ENCODE peak calls at places on chromosomes 12 and 14, in six cellular contexts. T, U, P, B, V and C are unnamed samples.

GRCh38 chr12:30774599-30774998 is 19.8 kb upstream of the CAPRIN2 start:
- DNase-seq in B (no peak), V (no peak), U (no peak), T (no peak), P (no peak), C (no peak)

GRCh38 chr12:47885566-47885965 is 19.2 kb downstream of the VDR start:
- DNase-seq in T (no peak), U (no peak), P (no peak), V (no peak), B (no peak), C (no peak)

GRCh38 chr12:6927379-6927991 is at the start of gene ATN1:
- DNase-seq in T (peak), V (peak), P (no peak), B (peak), U (no peak), C (no peak)

GRCh38 chr14:28375295-28375694 is 391.3 kb upstream of the FOXG1 start:
- DNase-seq in V (no peak), T (no peak), P (no peak), U (no peak), B (no peak), C (no peak)

GRCh38 chr14:79587194-79587593 is 624.1 kb downstream of the DIO2 start:
- DNase-seq in B (no peak), U (peak), P (no peak), V (no peak), T (no peak), C (no peak)

GRCh38 chr14:90532826-90533525 is 136.1 kb downstream of the CALM1 start:
- DNase-seq in V (no peak), U (no peak), T (no peak), B (no peak), P (no peak), C (no peak)

GRCh38 chr12:132444957-132445883 is 44.7 kb upstream of the FBRSL1 start:
- DNase-seq in B (no peak), V (peak), U (no peak), P (peak), T (peak), C (peak)

GRCh38 chr12:15819644-15820437 is 30.7 kb upstream of the EPS8 start:
- DNase-seq in P (no peak), U (no peak), B (peak), T (no peak), V (no peak), C (no peak)

GRCh38 chr14:102363182-102363952 is 626 bp downstream of the TECPR2 start:
- DNase-seq in V (peak), U (no peak), P (no peak), B (peak), T (no peak), C (no peak)

GRCh38 chr14:83883732-83884131 is 1646.2 kb upstream of the FLRT2 start:
- DNase-seq in V (no peak), U (no peak), B (no peak), T (no peak), P (no peak), C (no peak)

GRCh38 chr12:52081263-52081733 is 1.8 kb downstream of the SMIM41 start:
- DNase-seq in P (no peak), V (peak), B (no peak), U (no peak), T (no peak), C (peak)

GRCh38 chr12:73632191-73632590 is 905.4 kb upstream of the ATXN7L3B start:
- DNase-seq in U (no peak), P (no peak), T (no peak), B (no peak), V (no peak), C (no peak)

GRCh38 chr14:55416866-55417265 is 5.2 kb upstream of the ATG14 start:
- DNase-seq in U (no peak), B (no peak), V (no peak), T (no peak), P (no peak), C (no peak)

GRCh38 chr14:65168840-65169239 is 66.5 kb upstream of the MAX start:
- DNase-seq in P (no peak), B (no peak), V (peak), U (no peak), T (no peak), C (no peak)

GRCh38 chr12:7319934-7320333 is 16.1 kb downstream of the ACSM4 start:
- DNase-seq in B (no peak), V (no peak), P (no peak), U (no peak), T (no peak), C (no peak)

GRCh38 chr12:130044991-130045621 is 117.2 kb upstream of the FZD10 start:
- DNase-seq in U (no peak), V (no peak), B (no peak), P (no peak), T (no peak), C (no peak)

GRCh38 chr12:128088926-128089325 is 178.0 kb upstream of the TMEM132C start:
- DNase-seq in B (no peak), P (no peak), T (no peak), V (no peak), U (no peak), C (no peak)

GRCh38 chr12:21428241-21428640 is 9.2 kb upstream of the PYROXD1 start:
- DNase-seq in U (no peak), B (no peak), V (no peak), T (no peak), P (no peak), C (no peak)